ENCODE peak calls at places on chromosome 11, in four cellular contexts. R is cardiac fibroblast, A is pancreas, P is neural progenitor cell. B is an unnamed sample.

GRCh38 chr11:113675565-113675964 is 30.5 kb downstream of the TMPRSS5 start:
- DNase-seq in R (peak), A (no peak), P (no peak), B (peak)

GRCh38 chr11:6475936-6476335 is 2.2 kb upstream of the TRIM3 start:
- DNase-seq in R (no peak), A (peak), P (peak), B (no peak)

GRCh38 chr11:2531277-2531986 is 86.6 kb downstream of the KCNQ1 start:
- DNase-seq in R (peak), A (peak), P (peak), B (no peak)

GRCh38 chr11:3840870-3841425 is at the start of gene RHOG:
- DNase-seq in R (no peak), A (peak), P (no peak), B (peak)

GRCh38 chr11:3865388-3866193 is 10.1 kb downstream of the STIM1 start:
- DNase-seq in R (peak), A (no peak), P (no peak), B (no peak)

GRCh38 chr11:110761994-110762393 is 49.8 kb upstream of the ARHGAP20 start:
- DNase-seq in R (no peak), A (no peak), P (no peak), B (no peak)

GRCh38 chr11:10654211-10655150 is 39.1 kb downstream of the IRAG1 start:
- DNase-seq in R (peak), A (no peak), P (peak), B (no peak)

GRCh38 chr11:34151166-34151565 is 45.7 kb downstream of the NAT10 start:
- DNase-seq in R (no peak), A (no peak), P (no peak), B (no peak)

GRCh38 chr11:70597006-70597555 is 198.8 kb downstream of the CTTN start:
- DNase-seq in R (no peak), A (no peak), P (no peak), B (no peak)

GRCh38 chr11:69812256-69812655 is 7.0 kb downstream of the FGF3 start:
- DNase-seq in R (no peak), A (no peak), P (no peak), B (no peak)

GRCh38 chr11:83782329-83782728 is 496.2 kb upstream of the CCDC90B start:
- DNase-seq in R (no peak), A (no peak), P (no peak), B (no peak)

GRCh38 chr11:31809857-31810778 is 1.0 kb downstream of the PAX6 start:
- DNase-seq in R (peak), A (no peak), P (peak), B (no peak)

GRCh38 chr11:75386912-75387311 is 12.4 kb upstream of the RPS3 start:
- DNase-seq in R (no peak), A (no peak), P (no peak), B (no peak)

GRCh38 chr11:13963169-13963948 is 836 bp downstream of the SPON1 start:
- DNase-seq in R (no peak), A (no peak), P (peak), B (no peak)

GRCh38 chr11:3058753-3059664 is 1.8 kb upstream of the CARS1 start:
- DNase-seq in R (peak), A (no peak), P (no peak), B (peak)

GRCh38 chr11:65420506-65421203 is 1.9 kb upstream of the NEAT1 start:
- DNase-seq in R (no peak), A (no peak), P (no peak), B (no peak)

GRCh38 chr11:97732011-97732632 is 1288.6 kb upstream of the CNTN5 start:
- DNase-seq in R (peak), A (no peak), P (no peak), B (no peak)

GRCh38 chr11:36280531-36280930 is 8.7 kb downstream of the COMMD9 start:
- DNase-seq in R (peak), A (no peak), P (no peak), B (no peak)

GRCh38 chr11:109076870-109077269 is 345.1 kb upstream of the C11orf87 start:
- DNase-seq in R (no peak), A (no peak), P (no peak), B (no peak)

GRCh38 chr11:84289381-84289906 is 1003.3 kb upstream of the CCDC90B start:
- DNase-seq in R (peak), A (no peak), P (no peak), B (peak)

GRCh38 chr11:80365980-80366379 is 925.1 kb upstream of the TENM4 start:
- DNase-seq in R (no peak), A (no peak), P (no peak), B (no peak)

GRCh38 chr11:34857463-34857862 is 58.7 kb downstream of the APIP start:
- DNase-seq in R (no peak), A (no peak), P (no peak), B (no peak)

GRCh38 chr11:72039108-72039850 is 40.6 kb downstream of the IL18BP start:
- DNase-seq in R (peak), A (peak), P (no peak), B (no peak)

GRCh38 chr11:82315093-82315492 is 418.6 kb downstream of the FAM181B start:
- DNase-seq in R (no peak), A (peak), P (peak), B (no peak)

GRCh38 chr11:103112364-103112763 is 3.1 kb downstream of the DYNC2H1 start:
- DNase-seq in R (peak), A (no peak), P (no peak), B (no peak)

GRCh38 chr11:63663809-63664208 is 7.4 kb downstream of the ATL3 start:
- DNase-seq in R (peak), A (no peak), P (no peak), B (peak)

GRCh38 chr11:131584694-131585592 is 214.5 kb downstream of the NTM start:
- DNase-seq in R (no peak), A (no peak), P (peak), B (no peak)

GRCh38 chr11:113161671-113162589 is 152.5 kb upstream of the TTC12 start:
- DNase-seq in R (no peak), A (no peak), P (no peak), B (no peak)

GRCh38 chr11:74685905-74686304 is 45.3 kb downstream of the CHRDL2 start:
- DNase-seq in R (no peak), A (peak), P (no peak), B (no peak)

GRCh38 chr11:129192150-129192549 is at the start of gene ARHGAP32:
- DNase-seq in R (no peak), A (no peak), P (no peak), B (no peak)

GRCh38 chr11:58576792-58577440 is 1.3 kb upstream of the LPXN start:
- DNase-seq in R (peak), A (no peak), P (no peak), B (no peak)

GRCh38 chr11:123103326-123103980 is 41.5 kb upstream of the HSPA8 start:
- DNase-seq in R (peak), A (no peak), P (peak), B (peak)

GRCh38 chr11:75768909-75769771 is 562 bp downstream of the DGAT2 start:
- DNase-seq in R (no peak), A (no peak), P (no peak), B (no peak)

GRCh38 chr11:70202898-70203748 is at the start of gene FADD:
- DNase-seq in R (peak), A (peak), P (peak), B (peak)

GRCh38 chr11:19890308-19890707 is 177.7 kb downstream of the NAV2 start:
- DNase-seq in R (peak), A (no peak), P (no peak), B (peak)

GRCh38 chr11:86153439-86153838 is 84.6 kb upstream of the PICALM start:
- DNase-seq in R (no peak), A (no peak), P (no peak), B (no peak)

GRCh38 chr11:126112547-126112946 is 49.9 kb upstream of the CDON start:
- DNase-seq in R (no peak), A (no peak), P (no peak), B (no peak)

GRCh38 chr11:126111458-126112116 is 48.9 kb upstream of the CDON start:
- DNase-seq in R (no peak), A (no peak), P (no peak), B (no peak)

GRCh38 chr11:126113963-126114362 is 51.3 kb upstream of the CDON start:
- DNase-seq in R (no peak), A (no peak), P (no peak), B (no peak)

GRCh38 chr11:126113515-126113957 is 50.9 kb upstream of the CDON start:
- DNase-seq in R (peak), A (peak), P (peak), B (peak)

GRCh38 chr11:126113012-126113411 is 50.3 kb upstream of the CDON start:
- DNase-seq in R (no peak), A (no peak), P (no peak), B (no peak)
- H3K4me3 ChIP-seq in R (no peak), A (no peak), P (no peak), B (no peak)

DNA sequence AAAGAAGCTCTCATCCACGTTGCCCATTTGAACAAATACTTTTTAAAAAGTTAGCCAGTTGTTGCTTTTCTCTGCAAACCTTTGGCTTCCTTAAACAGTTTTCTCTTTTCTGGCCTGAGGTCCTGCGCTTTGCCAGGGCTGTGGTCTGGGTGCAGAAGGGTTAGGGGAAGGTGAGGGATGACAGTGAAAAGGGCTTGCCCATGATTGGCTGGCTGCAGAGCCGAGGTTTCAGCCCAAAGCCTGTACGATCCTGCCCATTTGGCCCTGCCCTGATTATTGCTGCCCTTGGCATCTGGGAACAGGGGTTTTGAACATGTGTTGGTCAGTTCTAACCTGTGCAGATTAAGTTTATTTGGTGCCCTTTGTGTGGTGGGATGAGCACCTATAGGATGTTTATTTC is 1.5 kb downstream of the INCENP start:
- DNase-seq in R (no peak), A (no peak), P (no peak), B (no peak)
- H3K4me3 ChIP-seq in R (no peak), A (no peak), P (peak), B (peak)

GRCh38 chr11:45665933-45666647 is 668 bp upstream of the CHST1 start:
- DNase-seq in R (peak), A (no peak), P (no peak), B (no peak)
- H3K4me3 ChIP-seq in R (peak), A (peak), P (peak), B (peak)

DNA sequence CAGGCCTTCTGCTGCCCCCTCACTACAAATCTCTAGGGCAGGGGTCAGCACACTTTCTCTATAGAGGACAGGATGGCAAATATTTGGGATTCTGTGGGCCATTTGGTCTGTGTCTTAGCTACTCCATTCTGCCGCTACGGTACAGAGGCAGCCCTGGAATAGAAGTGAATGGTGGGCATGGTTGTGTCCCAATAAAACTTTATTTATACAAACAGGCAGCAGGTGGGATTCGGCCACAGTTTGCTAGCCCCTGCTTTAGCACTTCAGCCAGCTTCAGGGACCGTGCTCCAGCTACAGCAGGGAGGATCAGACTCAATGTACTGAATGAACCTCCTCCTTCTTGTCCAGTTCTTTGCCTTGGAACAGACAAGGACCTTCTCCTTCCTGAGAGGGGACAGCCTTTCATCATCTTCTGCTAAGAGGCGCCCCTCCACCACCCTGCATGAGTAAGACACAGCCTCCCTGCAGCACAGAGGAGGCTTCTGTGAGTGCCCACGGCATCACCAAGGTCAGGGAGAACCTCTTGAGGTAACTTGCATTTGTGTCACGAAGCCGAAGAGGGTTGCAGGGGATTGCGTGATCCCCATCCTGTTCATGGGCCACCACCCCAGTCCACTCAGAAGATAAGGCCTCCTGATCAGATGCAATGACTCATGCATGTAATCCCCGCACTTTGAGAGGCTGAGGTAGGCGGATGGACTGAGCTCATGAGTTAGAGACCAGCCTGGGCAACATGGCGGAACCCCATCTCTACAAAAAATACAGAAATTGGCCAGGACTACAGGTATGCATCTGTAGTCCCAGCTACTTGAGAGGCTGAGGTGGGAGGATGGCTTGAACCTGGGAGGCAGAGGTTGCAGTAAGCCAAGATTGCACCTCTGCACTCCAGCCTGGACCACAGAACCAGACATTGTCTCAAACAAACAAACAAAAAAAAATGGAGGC is 4.6 kb downstream of the C11orf24 start:
- DNase-seq in R (no peak), A (no peak), P (no peak), B (no peak)
- H3K4me3 ChIP-seq in R (no peak), A (no peak), P (no peak), B (no peak)

DNA sequence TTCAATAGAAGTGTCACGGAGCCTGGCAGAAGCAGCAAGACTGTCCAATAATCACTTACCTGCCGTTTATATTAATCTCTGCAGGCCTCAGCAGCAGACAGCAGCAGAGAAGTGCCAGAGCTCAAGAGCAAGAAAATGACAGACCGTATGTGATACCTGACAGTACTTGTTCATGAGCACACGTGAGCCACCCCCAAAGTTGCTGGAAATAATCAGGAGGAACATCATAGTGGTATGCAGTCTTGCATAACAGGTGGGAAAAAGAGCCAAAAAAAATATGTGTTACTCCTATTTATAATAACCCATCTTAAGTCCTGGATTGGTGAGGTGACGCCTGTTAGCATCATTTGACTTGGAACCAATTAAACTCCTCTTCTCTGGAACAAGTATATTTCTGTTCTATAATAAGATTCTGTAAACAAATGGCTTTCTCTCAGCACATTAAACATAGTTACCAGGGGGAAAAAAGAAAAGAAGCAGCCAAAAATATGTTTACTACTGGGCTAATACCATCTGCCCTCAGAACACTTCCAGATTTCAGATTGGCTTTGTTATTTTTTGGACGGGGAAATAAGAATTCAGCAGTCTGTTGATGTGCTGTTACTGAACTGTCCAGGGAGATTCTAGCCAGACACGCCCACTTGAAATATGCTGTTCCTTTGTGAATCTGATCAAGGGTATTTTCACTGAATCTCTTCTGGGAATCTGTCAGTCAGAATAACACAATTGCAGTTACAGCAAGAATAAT is 7.9 kb upstream of the SLN start:
- DNase-seq in R (peak), A (no peak), P (no peak), B (no peak)
- H3K4me3 ChIP-seq in R (no peak), A (no peak), P (no peak), B (no peak)

GRCh38 chr11:73528420-73528819 is 69.5 kb downstream of the FAM168A start:
- DNase-seq in R (peak), A (no peak), P (no peak), B (no peak)
- H3K4me3 ChIP-seq in R (no peak), A (no peak), P (no peak), B (no peak)

GRCh38 chr11:100585728-100586127 is 101.4 kb upstream of the ARHGAP42 start:
- DNase-seq in R (no peak), A (no peak), P (no peak), B (no peak)

GRCh38 chr11:100584201-100584600 is 102.9 kb upstream of the ARHGAP42 start:
- DNase-seq in R (no peak), A (no peak), P (no peak), B (no peak)

GRCh38 chr11:100581318-100581717 is 105.8 kb upstream of the ARHGAP42 start:
- DNase-seq in R (peak), A (no peak), P (no peak), B (no peak)

GRCh38 chr11:100586346-100587101 is 100.6 kb upstream of the ARHGAP42 start:
- DNase-seq in R (no peak), A (no peak), P (no peak), B (no peak)
- H3K4me3 ChIP-seq in R (no peak), A (no peak), P (no peak), B (no peak)

GRCh38 chr11:12372111-12372510 is 5.3 kb upstream of the PARVA start:
- DNase-seq in R (no peak), A (no peak), P (no peak), B (no peak)

GRCh38 chr11:12377106-12377823 is at the start of gene PARVA:
- DNase-seq in R (peak), A (peak), P (peak), B (no peak)

GRCh38 chr11:12380565-12381325 is 3.4 kb downstream of the PARVA start:
- DNase-seq in R (no peak), A (no peak), P (no peak), B (no peak)

GRCh38 chr11:12377824-12378593 is 638 bp downstream of the PARVA start:
- DNase-seq in R (peak), A (peak), P (peak), B (no peak)

DNA sequence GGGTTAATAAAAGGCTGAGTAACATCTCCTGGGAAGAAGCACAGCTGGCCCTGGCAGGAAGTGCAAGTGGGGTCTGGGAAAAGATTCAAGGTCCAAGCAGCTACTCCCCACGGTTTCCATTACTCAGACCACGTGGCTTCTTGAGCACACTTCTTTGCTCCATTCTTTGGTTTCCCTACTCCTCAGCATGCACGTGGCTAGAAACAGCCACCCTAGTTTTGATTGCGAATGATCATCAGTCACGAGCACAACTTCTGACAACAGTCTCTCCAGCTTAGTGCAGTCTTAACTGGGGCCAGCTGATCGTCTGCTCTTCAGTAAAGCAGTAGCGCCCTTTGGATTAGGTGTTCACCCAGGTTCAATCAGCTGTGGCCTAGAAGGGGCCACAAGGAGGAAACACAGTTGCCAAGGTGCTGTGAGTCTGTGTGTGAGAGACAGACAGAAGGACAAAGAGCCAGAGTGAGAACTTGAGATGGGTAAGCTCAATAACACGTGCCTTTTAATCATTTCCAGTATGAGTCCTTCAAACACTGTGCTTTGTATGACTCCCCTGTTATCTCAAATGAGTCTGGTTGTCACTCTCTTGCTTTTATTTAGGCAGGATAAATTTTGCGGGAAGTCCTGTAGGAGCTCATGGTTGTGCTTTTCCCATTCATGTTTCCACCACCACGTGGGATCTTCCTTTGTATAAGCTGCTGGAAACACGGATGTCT is 956 bp upstream of the PARVA start:
- DNase-seq in R (peak), A (peak), P (peak), B (peak)
- H3K4me3 ChIP-seq in R (no peak), A (no peak), P (peak), B (no peak)

GRCh38 chr11:118917488-118918127 is 8.1 kb downstream of the BCL9L start:
- DNase-seq in R (peak), A (peak), P (no peak), B (peak)
- H3K4me3 ChIP-seq in R (peak), A (no peak), P (no peak), B (peak)

GRCh38 chr11:638616-639323 is 1.7 kb downstream of the DRD4 start:
- DNase-seq in R (peak), A (no peak), P (peak), B (no peak)
- H3K4me3 ChIP-seq in R (no peak), A (no peak), P (peak), B (no peak)

B was measured in skeletal muscle cell.